ENCODE peak calls at places on chromosomes 6 and 20, in nine cellular contexts. Y is naive thymus-derived CD8-positive, alpha-beta T cell; H is fibroblast of lung; V is DMS153; A is nephron progenitor cell; G is NCI-H2081; Q is mesothelial cell of epicardium; K is activated T-cell treated with anti-CD3 and anti-CD28 coated beads for 4 hours; W is NCI-H1092 treated with DMSO at 0.1 percent for 48 hours. X is an unnamed sample.

GRCh38 chr6:165817148-165817547 is 154.1 kb upstream of the PDE10A start:
- DNase-seq in Y (no peak), H (no peak), V (no peak), A (no peak), G (no peak), Q (no peak), K (no peak), W (no peak), X (no peak)

GRCh38 chr20:20271277-20271676 is 96.6 kb upstream of the INSM1 start:
- DNase-seq in Y (no peak), H (no peak), V (no peak), A (no peak), G (no peak), Q (no peak), K (no peak), W (no peak), X (no peak)

GRCh38 chr20:18805881-18806280 is 7.7 kb upstream of the SCP2D1 start:
- DNase-seq in Y (peak), H (no peak), V (no peak), A (no peak), G (no peak), Q (no peak), K (no peak), W (no peak), X (no peak)

GRCh38 chr20:16020971-16021370 is 552.3 kb downstream of the KIF16B start:
- DNase-seq in Y (no peak), H (peak), V (no peak), A (no peak), G (no peak), Q (no peak), K (no peak), W (no peak), X (no peak)

GRCh38 chr6:55052846-55053245 is 121.5 kb upstream of the HCRTR2 start:
- DNase-seq in Y (no peak), H (no peak), V (no peak), A (no peak), G (no peak), Q (no peak), K (no peak), W (no peak), X (no peak)

GRCh38 chr20:51926670-51927305 is 124.5 kb upstream of the SALL4 start:
- DNase-seq in Y (no peak), H (no peak), V (no peak), A (no peak), G (no peak), Q (no peak), K (no peak), W (no peak), X (no peak)

GRCh38 chr6:35260642-35261570 is 1.4 kb downstream of the ZNF76 start:
- DNase-seq in Y (no peak), H (no peak), V (no peak), A (no peak), G (no peak), Q (no peak), K (no peak), W (no peak), X (no peak)

GRCh38 chr6:18515767-18516166 is 128.6 kb downstream of the RNF144B start:
- DNase-seq in Y (no peak), H (no peak), V (no peak), A (no peak), G (no peak), Q (no peak), K (no peak), W (no peak), X (no peak)

GRCh38 chr6:26420607-26421235 is 18.6 kb downstream of the BTN3A1 start:
- DNase-seq in Y (peak), H (peak), V (no peak), A (peak), G (peak), Q (no peak), K (peak), W (no peak), X (no peak)

GRCh38 chr6:131212928-131213327 is 77.7 kb downstream of the AKAP7 start:
- DNase-seq in Y (no peak), H (no peak), V (no peak), A (no peak), G (no peak), Q (no peak), K (no peak), W (no peak), X (no peak)

GRCh38 chr6:23176883-23177282 is 607.5 kb downstream of the HDGFL1 start:
- DNase-seq in Y (no peak), H (peak), V (peak), A (no peak), G (peak), Q (no peak), K (no peak), W (peak), X (peak)

GRCh38 chr6:165181951-165182414 is 127.4 kb downstream of the C6orf118 start:
- DNase-seq in Y (no peak), H (no peak), V (no peak), A (no peak), G (peak), Q (no peak), K (no peak), W (no peak), X (no peak)

GRCh38 chr6:15861486-15861885 is 198.7 kb upstream of the DTNBP1 start:
- DNase-seq in Y (no peak), H (no peak), V (no peak), A (no peak), G (no peak), Q (no peak), K (no peak), W (no peak), X (no peak)

GRCh38 chr6:4413073-4413472 is 277.7 kb upstream of the ECI2 start:
- DNase-seq in Y (no peak), H (peak), V (no peak), A (no peak), G (no peak), Q (no peak), K (no peak), W (no peak), X (no peak)

GRCh38 chr6:35262596-35262995 is 3.1 kb downstream of the ZNF76 start:
- DNase-seq in Y (no peak), H (peak), V (no peak), A (no peak), G (no peak), Q (no peak), K (no peak), W (no peak), X (no peak)

GRCh38 chr6:138544521-138544920 is 45.2 kb upstream of the NHSL1 start:
- DNase-seq in Y (no peak), H (no peak), V (no peak), A (no peak), G (no peak), Q (no peak), K (no peak), W (no peak), X (no peak)

GRCh38 chr6:92124126-92124525 is 1295.2 kb downstream of the EPHA7 start:
- DNase-seq in Y (no peak), H (peak), V (no peak), A (no peak), G (no peak), Q (no peak), K (no peak), W (no peak), X (no peak)

GRCh38 chr6:38584731-38585130 is 55.0 kb downstream of the BTBD9 start:
- DNase-seq in Y (no peak), H (no peak), V (no peak), A (no peak), G (no peak), Q (no peak), K (no peak), W (no peak), X (no peak)

GRCh38 chr20:6094038-6094437 is 28.8 kb downstream of the FERMT1 start:
- DNase-seq in Y (no peak), H (no peak), V (no peak), A (no peak), G (no peak), Q (no peak), K (no peak), W (no peak), X (no peak)

GRCh38 chr6:15551798-15552197 is 111.0 kb downstream of the DTNBP1 start:
- DNase-seq in Y (no peak), H (no peak), V (peak), A (peak), G (peak), Q (no peak), K (no peak), W (no peak), X (peak)

GRCh38 chr6:51953246-51953645 is 134.2 kb downstream of the PKHD1 start:
- DNase-seq in Y (no peak), H (no peak), V (no peak), A (no peak), G (no peak), Q (no peak), K (no peak), W (no peak), X (no peak)

GRCh38 chr20:11777861-11778570 is 139.7 kb upstream of the BTBD3 start:
- DNase-seq in Y (no peak), H (peak), V (peak), A (no peak), G (peak), Q (no peak), K (no peak), W (peak), X (peak)